ENCODE peak calls at places on chromosomes 2 and 18, in five cellular contexts. One of them, this sample, is unnamed.

GRCh38 chr2:22817197-22817596 is 567.8 kb upstream of the KLHL29 start:
- DNase-seq in Ammon's horn: no peak
- DNase-seq in GM12892: no peak
- DNase-seq in CD8-positive, alpha-beta T cell: no peak
- DNase-seq in HT-29: peak
- DNase-seq in this sample: no peak

GRCh38 chr2:143177081-143177786 is 48.0 kb downstream of the ARHGAP15 start:
- DNase-seq in Ammon's horn: no peak
- DNase-seq in GM12892: peak
- DNase-seq in CD8-positive, alpha-beta T cell: no peak
- DNase-seq in HT-29: no peak
- DNase-seq in this sample: peak

GRCh38 chr2:192091480-192091879 is 103.3 kb downstream of the TMEFF2 start:
- DNase-seq in Ammon's horn: no peak
- DNase-seq in GM12892: no peak
- DNase-seq in CD8-positive, alpha-beta T cell: no peak
- DNase-seq in HT-29: no peak
- DNase-seq in this sample: no peak

GRCh38 chr2:86073225-86073624 is 32.5 kb downstream of the POLR1A start:
- DNase-seq in Ammon's horn: no peak
- DNase-seq in GM12892: no peak
- DNase-seq in CD8-positive, alpha-beta T cell: no peak
- DNase-seq in HT-29: no peak
- DNase-seq in this sample: no peak

GRCh38 chr2:170816499-170817246 is at the start of gene GAD1:
- DNase-seq in Ammon's horn: peak
- DNase-seq in GM12892: peak
- DNase-seq in CD8-positive, alpha-beta T cell: peak
- DNase-seq in HT-29: peak
- DNase-seq in this sample: no peak

GRCh38 chr2:45391866-45392265 is 219.2 kb downstream of the SRBD1 start:
- DNase-seq in Ammon's horn: no peak
- DNase-seq in GM12892: no peak
- DNase-seq in CD8-positive, alpha-beta T cell: no peak
- DNase-seq in HT-29: no peak
- DNase-seq in this sample: no peak

GRCh38 chr18:54942569-54942968 is 16.7 kb downstream of the CCDC68 start:
- DNase-seq in Ammon's horn: no peak
- DNase-seq in GM12892: no peak
- DNase-seq in CD8-positive, alpha-beta T cell: no peak
- DNase-seq in HT-29: no peak
- DNase-seq in this sample: no peak

GRCh38 chr2:128315829-128316776 is 2.6 kb downstream of the HS6ST1 start:
- DNase-seq in Ammon's horn: peak
- DNase-seq in GM12892: peak
- DNase-seq in CD8-positive, alpha-beta T cell: no peak
- DNase-seq in HT-29: no peak
- DNase-seq in this sample: no peak

GRCh38 chr18:49524951-49525350 is 36.9 kb upstream of the LIPG start:
- DNase-seq in Ammon's horn: no peak
- DNase-seq in GM12892: no peak
- DNase-seq in CD8-positive, alpha-beta T cell: no peak
- DNase-seq in HT-29: no peak
- DNase-seq in this sample: no peak

GRCh38 chr2:98470851-98471255 is 26.2 kb downstream of the INPP4A start:
- DNase-seq in Ammon's horn: no peak
- DNase-seq in GM12892: no peak
- DNase-seq in CD8-positive, alpha-beta T cell: no peak
- DNase-seq in HT-29: no peak
- DNase-seq in this sample: no peak

GRCh38 chr2:38268691-38269309 is 108.3 kb downstream of the ATL2 start:
- DNase-seq in Ammon's horn: no peak
- DNase-seq in GM12892: no peak
- DNase-seq in CD8-positive, alpha-beta T cell: no peak
- DNase-seq in HT-29: no peak
- DNase-seq in this sample: no peak

GRCh38 chr2:117972466-117973123 is 41.3 kb downstream of the CCDC93 start:
- DNase-seq in Ammon's horn: no peak
- DNase-seq in GM12892: no peak
- DNase-seq in CD8-positive, alpha-beta T cell: no peak
- DNase-seq in HT-29: no peak
- DNase-seq in this sample: no peak

GRCh38 chr2:203648273-203648672 is 58.2 kb upstream of the CD28 start:
- DNase-seq in Ammon's horn: no peak
- DNase-seq in GM12892: no peak
- DNase-seq in CD8-positive, alpha-beta T cell: no peak
- DNase-seq in HT-29: peak
- DNase-seq in this sample: no peak

GRCh38 chr2:121709776-121710469 is 26.8 kb downstream of the NIFK start:
- DNase-seq in Ammon's horn: no peak
- DNase-seq in GM12892: no peak
- DNase-seq in CD8-positive, alpha-beta T cell: no peak
- DNase-seq in HT-29: no peak
- DNase-seq in this sample: no peak

GRCh38 chr18:2847341-2848144 is 737 bp downstream of the EMILIN2 start:
- DNase-seq in Ammon's horn: no peak
- DNase-seq in GM12892: peak
- DNase-seq in CD8-positive, alpha-beta T cell: no peak
- DNase-seq in HT-29: no peak
- DNase-seq in this sample: peak

GRCh38 chr2:20525041-20526035 is 78.5 kb downstream of the RHOB start:
- DNase-seq in Ammon's horn: peak
- DNase-seq in GM12892: no peak
- DNase-seq in CD8-positive, alpha-beta T cell: no peak
- DNase-seq in HT-29: peak
- DNase-seq in this sample: peak

GRCh38 chr18:7618821-7619410 is 51.8 kb downstream of the PTPRM start:
- DNase-seq in Ammon's horn: no peak
- DNase-seq in GM12892: no peak
- DNase-seq in CD8-positive, alpha-beta T cell: no peak
- DNase-seq in HT-29: no peak
- DNase-seq in this sample: no peak

GRCh38 chr2:143254108-143254507 is 124.9 kb downstream of the ARHGAP15 start:
- DNase-seq in Ammon's horn: no peak
- DNase-seq in GM12892: no peak
- DNase-seq in CD8-positive, alpha-beta T cell: no peak
- DNase-seq in HT-29: no peak
- DNase-seq in this sample: no peak

GRCh38 chr2:215920244-215921100 is 92.9 kb downstream of the MREG start:
- DNase-seq in Ammon's horn: peak
- DNase-seq in GM12892: peak
- DNase-seq in CD8-positive, alpha-beta T cell: peak
- DNase-seq in HT-29: peak
- DNase-seq in this sample: peak

GRCh38 chr2:112634874-112635157 is 10.9 kb upstream of the SLC20A1 start:
- DNase-seq in Ammon's horn: no peak
- DNase-seq in GM12892: no peak
- DNase-seq in CD8-positive, alpha-beta T cell: no peak
- DNase-seq in HT-29: no peak
- DNase-seq in this sample: no peak

GRCh38 chr2:100070078-100070477 is 72.3 kb downstream of the AFF3 start:
- DNase-seq in Ammon's horn: no peak
- DNase-seq in GM12892: no peak
- DNase-seq in CD8-positive, alpha-beta T cell: no peak
- DNase-seq in HT-29: no peak
- DNase-seq in this sample: no peak

GRCh38 chr2:26191316-26192159 is 18.6 kb downstream of the GAREM2 start:
- DNase-seq in Ammon's horn: no peak
- DNase-seq in GM12892: no peak
- DNase-seq in CD8-positive, alpha-beta T cell: no peak
- DNase-seq in HT-29: no peak
- DNase-seq in this sample: no peak

GRCh38 chr2:233047667-233048066 is 12.5 kb upstream of the INPP5D start:
- DNase-seq in Ammon's horn: no peak
- DNase-seq in GM12892: no peak
- DNase-seq in CD8-positive, alpha-beta T cell: no peak
- DNase-seq in HT-29: no peak
- DNase-seq in this sample: no peak

GRCh38 chr18:78496095-78496494 is 483.5 kb upstream of the SALL3 start:
- DNase-seq in Ammon's horn: no peak
- DNase-seq in GM12892: no peak
- DNase-seq in CD8-positive, alpha-beta T cell: no peak
- DNase-seq in HT-29: no peak
- DNase-seq in this sample: no peak

GRCh38 chr2:68225119-68225632 is 27.2 kb downstream of the PPP3R1 start:
- DNase-seq in Ammon's horn: peak
- DNase-seq in GM12892: no peak
- DNase-seq in CD8-positive, alpha-beta T cell: no peak
- DNase-seq in HT-29: peak
- DNase-seq in this sample: no peak

GRCh38 chr2:154240921-154241379 is 369.2 kb downstream of the GALNT13 start:
- DNase-seq in Ammon's horn: no peak
- DNase-seq in GM12892: no peak
- DNase-seq in CD8-positive, alpha-beta T cell: no peak
- DNase-seq in HT-29: no peak
- DNase-seq in this sample: no peak

GRCh38 chr18:23077493-23078256 is 57.6 kb upstream of the CABLES1 start:
- DNase-seq in Ammon's horn: no peak
- DNase-seq in GM12892: no peak
- DNase-seq in CD8-positive, alpha-beta T cell: no peak
- DNase-seq in HT-29: peak
- DNase-seq in this sample: no peak

GRCh38 chr2:113910110-113910717 is 20.3 kb downstream of the ACTR3 start:
- DNase-seq in Ammon's horn: no peak
- DNase-seq in GM12892: no peak
- DNase-seq in CD8-positive, alpha-beta T cell: peak
- DNase-seq in HT-29: no peak
- DNase-seq in this sample: no peak

This sample was measured in GM19239.